ENCODE peak calls at places on chromosomes 16 and 17, in seven cellular contexts. One of them, this sample, is unnamed.
A peak's percentile ranks its signal among the peaks of the same experiment; 100 is the strongest.

GRCh38 chr17:21275047-21275578 is 9.4 kb upstream of the MAP2K3 start:
- DNase-seq in prostate gland: no peak
- DNase-seq in right cardiac atrium: no peak
- DNase-seq in HCT116: no peak
- DNase-seq in breast epithelium: no peak
- DNase-seq in neural progenitor cell: peak; percentile 30
- DNase-seq in transverse colon: no peak
- DNase-seq in this sample: peak; percentile 61

GRCh38 chr16:11629071-11630030 is 38.9 kb upstream of the SNN start:
- DNase-seq in prostate gland: no peak
- DNase-seq in right cardiac atrium: peak; percentile 51
- DNase-seq in HCT116: no peak
- DNase-seq in breast epithelium: no peak
- DNase-seq in neural progenitor cell: no peak
- DNase-seq in transverse colon: no peak
- DNase-seq in this sample: no peak

GRCh38 chr16:4273858-4274291 is 1.1 kb upstream of the TFAP4 start:
- DNase-seq in prostate gland: peak; percentile 33
- DNase-seq in right cardiac atrium: peak; percentile 86
- DNase-seq in HCT116: peak; percentile 51
- DNase-seq in breast epithelium: peak; percentile 64
- DNase-seq in neural progenitor cell: peak; percentile 76
- DNase-seq in transverse colon: peak; percentile 55
- DNase-seq in this sample: no peak

GRCh38 chr17:71173963-71174362 is 946.9 kb upstream of the SOX9 start:
- DNase-seq in prostate gland: no peak
- DNase-seq in right cardiac atrium: no peak
- DNase-seq in HCT116: no peak
- DNase-seq in breast epithelium: no peak
- DNase-seq in neural progenitor cell: no peak
- DNase-seq in transverse colon: no peak
- DNase-seq in this sample: no peak

GRCh38 chr17:4362141-4362540 is 4.3 kb downstream of the UBE2G1 start:
- DNase-seq in prostate gland: no peak
- DNase-seq in right cardiac atrium: no peak
- DNase-seq in HCT116: no peak
- DNase-seq in breast epithelium: no peak
- DNase-seq in neural progenitor cell: no peak
- DNase-seq in transverse colon: no peak
- DNase-seq in this sample: no peak

GRCh38 chr16:88437367-88437964 is 15.6 kb upstream of the ZFPM1 start:
- DNase-seq in prostate gland: no peak
- DNase-seq in right cardiac atrium: peak; percentile 80
- DNase-seq in HCT116: peak; percentile 37
- DNase-seq in breast epithelium: no peak
- DNase-seq in neural progenitor cell: peak; percentile 87
- DNase-seq in transverse colon: peak; percentile 63
- DNase-seq in this sample: no peak

GRCh38 chr16:79752421-79752820 is 151.9 kb upstream of the MAF start:
- DNase-seq in prostate gland: no peak
- DNase-seq in right cardiac atrium: no peak
- DNase-seq in HCT116: no peak
- DNase-seq in breast epithelium: no peak
- DNase-seq in neural progenitor cell: no peak
- DNase-seq in transverse colon: no peak
- DNase-seq in this sample: no peak

GRCh38 chr17:83175551-83176271 is 96.3 kb downstream of the METRNL start:
- DNase-seq in prostate gland: no peak
- DNase-seq in right cardiac atrium: no peak
- DNase-seq in HCT116: no peak
- DNase-seq in breast epithelium: peak; percentile 30
- DNase-seq in neural progenitor cell: no peak
- DNase-seq in transverse colon: no peak
- DNase-seq in this sample: no peak

GRCh38 chr16:82091225-82091624 is 56.2 kb downstream of the HSD17B2 start:
- DNase-seq in prostate gland: no peak
- DNase-seq in right cardiac atrium: no peak
- DNase-seq in HCT116: no peak
- DNase-seq in breast epithelium: no peak
- DNase-seq in neural progenitor cell: no peak
- DNase-seq in transverse colon: no peak
- DNase-seq in this sample: no peak

GRCh38 chr16:25627641-25628040 is 64.1 kb upstream of the HS3ST4 start:
- DNase-seq in prostate gland: no peak
- DNase-seq in right cardiac atrium: no peak
- DNase-seq in HCT116: no peak
- DNase-seq in breast epithelium: no peak
- DNase-seq in neural progenitor cell: no peak
- DNase-seq in transverse colon: no peak
- DNase-seq in this sample: no peak

GRCh38 chr16:77833906-77834599 is 45.7 kb downstream of the VAT1L start:
- DNase-seq in prostate gland: no peak
- DNase-seq in right cardiac atrium: no peak
- DNase-seq in HCT116: no peak
- DNase-seq in breast epithelium: no peak
- DNase-seq in neural progenitor cell: peak; percentile 65
- DNase-seq in transverse colon: no peak
- DNase-seq in this sample: no peak

GRCh38 chr17:55813944-55814343 is 63.1 kb downstream of the PCTP start:
- DNase-seq in prostate gland: no peak
- DNase-seq in right cardiac atrium: no peak
- DNase-seq in HCT116: no peak
- DNase-seq in breast epithelium: no peak
- DNase-seq in neural progenitor cell: no peak
- DNase-seq in transverse colon: no peak
- DNase-seq in this sample: no peak

GRCh38 chr16:79834720-79835119 is 234.2 kb upstream of the MAF start:
- DNase-seq in prostate gland: no peak
- DNase-seq in right cardiac atrium: no peak
- DNase-seq in HCT116: no peak
- DNase-seq in breast epithelium: no peak
- DNase-seq in neural progenitor cell: no peak
- DNase-seq in transverse colon: no peak
- DNase-seq in this sample: no peak

GRCh38 chr16:17414421-17414820 is 56.3 kb downstream of the XYLT1 start:
- DNase-seq in prostate gland: no peak
- DNase-seq in right cardiac atrium: no peak
- DNase-seq in HCT116: no peak
- DNase-seq in breast epithelium: no peak
- DNase-seq in neural progenitor cell: no peak
- DNase-seq in transverse colon: peak; percentile 14
- DNase-seq in this sample: no peak

GRCh38 chr16:30901201-30902069 is 5.0 kb downstream of the CTF1 start:
- DNase-seq in prostate gland: no peak
- DNase-seq in right cardiac atrium: peak; percentile 51
- DNase-seq in HCT116: no peak
- DNase-seq in breast epithelium: no peak
- DNase-seq in neural progenitor cell: no peak
- DNase-seq in transverse colon: no peak
- DNase-seq in this sample: no peak

GRCh38 chr17:59373879-59374495 is 42.5 kb downstream of the YPEL2 start:
- DNase-seq in prostate gland: no peak
- DNase-seq in right cardiac atrium: no peak
- DNase-seq in HCT116: no peak
- DNase-seq in breast epithelium: no peak
- DNase-seq in neural progenitor cell: no peak
- DNase-seq in transverse colon: no peak
- DNase-seq in this sample: peak; percentile 69

GRCh38 chr17:8602679-8603078 is 27.8 kb downstream of the MYH10 start:
- DNase-seq in prostate gland: no peak
- DNase-seq in right cardiac atrium: no peak
- DNase-seq in HCT116: no peak
- DNase-seq in breast epithelium: no peak
- DNase-seq in neural progenitor cell: no peak
- DNase-seq in transverse colon: no peak
- DNase-seq in this sample: no peak

GRCh38 chr16:22250522-22250921 is 44.4 kb downstream of the EEF2K start:
- DNase-seq in prostate gland: no peak
- DNase-seq in right cardiac atrium: peak; percentile 69
- DNase-seq in HCT116: no peak
- DNase-seq in breast epithelium: no peak
- DNase-seq in neural progenitor cell: no peak
- DNase-seq in transverse colon: no peak
- DNase-seq in this sample: no peak

GRCh38 chr17:71530227-71530626 is 590.6 kb upstream of the SOX9 start:
- DNase-seq in prostate gland: peak; percentile 9
- DNase-seq in right cardiac atrium: no peak
- DNase-seq in HCT116: no peak
- DNase-seq in breast epithelium: no peak
- DNase-seq in neural progenitor cell: no peak
- DNase-seq in transverse colon: no peak
- DNase-seq in this sample: no peak

GRCh38 chr17:6070280-6070894 is at the start of gene WSCD1:
- DNase-seq in prostate gland: no peak
- DNase-seq in right cardiac atrium: peak; percentile 68
- DNase-seq in HCT116: no peak
- DNase-seq in breast epithelium: no peak
- DNase-seq in neural progenitor cell: peak; percentile 81
- DNase-seq in transverse colon: peak; percentile 54
- DNase-seq in this sample: no peak
- H3K27ac ChIP-seq in prostate gland: no peak within 1 kb of the TSS
- H3K27ac ChIP-seq in right cardiac atrium: no peak within 1 kb of the TSS
- H3K27ac ChIP-seq in HCT116: no peak within 1 kb of the TSS
- H3K27ac ChIP-seq in breast epithelium: no peak within 1 kb of the TSS
- H3K27ac ChIP-seq in neural progenitor cell: no peak within 1 kb of the TSS
- H3K27ac ChIP-seq in transverse colon: peak within 1 kb of the TSS; percentile 36
- H3K27ac ChIP-seq in this sample: peak within 1 kb of the TSS; percentile 46

DNA sequence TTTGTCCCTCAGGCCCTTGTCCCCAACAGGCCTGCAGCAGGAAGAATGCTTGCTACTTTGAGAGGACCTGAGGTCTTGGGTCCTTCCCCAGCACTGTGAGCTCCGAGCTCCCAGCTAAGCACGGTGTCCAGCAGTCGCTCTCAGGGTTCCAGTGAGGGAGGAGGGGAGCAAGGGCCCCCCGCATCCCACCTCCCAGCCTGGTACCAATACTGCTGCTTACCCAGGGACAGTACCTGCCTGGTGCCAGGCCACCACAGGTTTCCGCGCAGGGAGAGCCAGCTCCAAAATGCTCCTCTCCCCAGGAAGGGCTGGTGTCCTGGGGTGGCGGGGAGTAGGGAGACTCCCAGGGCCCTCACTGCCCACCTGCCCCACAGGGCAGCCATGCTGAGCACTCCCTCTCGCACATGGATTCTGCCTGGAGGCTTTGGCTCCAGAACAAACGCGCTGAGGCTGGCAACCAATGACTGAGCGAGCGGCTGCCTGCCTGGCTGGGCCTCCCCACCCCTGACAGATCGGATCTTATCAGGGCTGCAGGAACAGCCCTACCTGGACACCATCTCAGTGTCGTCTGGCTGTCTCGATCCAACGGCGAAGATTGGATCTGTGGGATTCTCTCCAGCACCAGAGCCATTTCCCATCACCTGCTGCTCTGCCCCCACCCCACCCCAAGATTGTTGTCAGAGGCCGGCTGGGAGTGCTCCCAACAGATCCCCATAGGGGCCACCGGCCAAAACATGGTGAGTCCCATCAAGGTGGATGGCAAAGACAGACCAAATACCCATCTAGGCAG is 2.4 kb downstream of the DOK4 start:
- DNase-seq in prostate gland: peak; percentile 43
- DNase-seq in right cardiac atrium: no peak
- DNase-seq in HCT116: no peak
- DNase-seq in breast epithelium: peak; percentile 58
- DNase-seq in neural progenitor cell: no peak
- DNase-seq in transverse colon: no peak
- DNase-seq in this sample: no peak
- H3K27ac ChIP-seq in prostate gland: no peak overlapping the region
- H3K27ac ChIP-seq in right cardiac atrium: no peak overlapping the region
- H3K27ac ChIP-seq in HCT116: no peak overlapping the region
- H3K27ac ChIP-seq in breast epithelium: peak overlapping the region; percentile 60
- H3K27ac ChIP-seq in neural progenitor cell: no peak overlapping the region
- H3K27ac ChIP-seq in transverse colon: no peak overlapping the region
- H3K27ac ChIP-seq in this sample: no peak overlapping the region

DNA sequence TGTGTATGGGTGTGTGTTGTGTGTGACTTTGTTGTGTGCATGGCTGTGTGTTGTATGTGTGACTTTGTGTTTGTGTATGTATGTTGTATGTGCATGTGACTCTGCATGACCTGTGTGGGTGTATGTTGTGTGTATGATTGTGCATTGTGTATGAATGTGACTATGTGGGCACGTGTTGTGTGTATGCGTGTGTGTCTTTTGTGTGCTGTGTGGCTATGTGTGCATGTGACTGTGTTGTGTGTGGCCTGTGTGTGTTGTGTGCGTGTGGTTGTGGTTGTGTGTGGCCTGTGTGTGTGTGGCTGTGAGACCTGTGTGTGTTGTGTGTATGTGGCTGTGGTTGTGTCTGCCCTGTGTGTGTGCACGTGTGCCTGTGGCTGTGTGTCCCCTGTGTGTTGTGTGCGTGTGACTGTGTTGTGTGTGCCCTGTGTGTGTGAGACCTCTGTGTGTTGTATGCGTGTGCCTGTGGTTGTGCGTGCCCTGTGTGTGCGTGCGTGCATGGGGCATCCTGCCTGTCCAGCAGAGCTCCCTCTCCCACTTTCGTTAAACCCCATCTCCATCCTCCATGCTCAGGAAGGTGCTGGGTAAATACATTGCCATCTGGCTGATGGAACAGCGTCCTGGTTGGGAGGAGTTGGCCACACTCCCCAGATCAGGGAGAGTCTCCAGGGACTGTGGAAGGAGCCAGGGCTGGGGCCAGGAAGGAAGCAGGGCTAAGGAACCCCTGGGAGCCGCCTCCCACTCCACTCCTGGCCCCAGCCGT is 90.1 kb upstream of the GSE1 start:
- DNase-seq in prostate gland: peak; percentile 37
- DNase-seq in right cardiac atrium: peak; percentile 76
- DNase-seq in HCT116: no peak
- DNase-seq in breast epithelium: no peak
- DNase-seq in neural progenitor cell: no peak
- DNase-seq in transverse colon: peak; percentile 46
- DNase-seq in this sample: no peak
- H3K27ac ChIP-seq in prostate gland: no peak overlapping the region
- H3K27ac ChIP-seq in right cardiac atrium: no peak overlapping the region
- H3K27ac ChIP-seq in HCT116: peak overlapping the region; percentile 15
- H3K27ac ChIP-seq in breast epithelium: peak overlapping the region; percentile 87
- H3K27ac ChIP-seq in neural progenitor cell: no peak overlapping the region
- H3K27ac ChIP-seq in transverse colon: peak overlapping the region; percentile 62
- H3K27ac ChIP-seq in this sample: peak overlapping the region; percentile 10

DNA sequence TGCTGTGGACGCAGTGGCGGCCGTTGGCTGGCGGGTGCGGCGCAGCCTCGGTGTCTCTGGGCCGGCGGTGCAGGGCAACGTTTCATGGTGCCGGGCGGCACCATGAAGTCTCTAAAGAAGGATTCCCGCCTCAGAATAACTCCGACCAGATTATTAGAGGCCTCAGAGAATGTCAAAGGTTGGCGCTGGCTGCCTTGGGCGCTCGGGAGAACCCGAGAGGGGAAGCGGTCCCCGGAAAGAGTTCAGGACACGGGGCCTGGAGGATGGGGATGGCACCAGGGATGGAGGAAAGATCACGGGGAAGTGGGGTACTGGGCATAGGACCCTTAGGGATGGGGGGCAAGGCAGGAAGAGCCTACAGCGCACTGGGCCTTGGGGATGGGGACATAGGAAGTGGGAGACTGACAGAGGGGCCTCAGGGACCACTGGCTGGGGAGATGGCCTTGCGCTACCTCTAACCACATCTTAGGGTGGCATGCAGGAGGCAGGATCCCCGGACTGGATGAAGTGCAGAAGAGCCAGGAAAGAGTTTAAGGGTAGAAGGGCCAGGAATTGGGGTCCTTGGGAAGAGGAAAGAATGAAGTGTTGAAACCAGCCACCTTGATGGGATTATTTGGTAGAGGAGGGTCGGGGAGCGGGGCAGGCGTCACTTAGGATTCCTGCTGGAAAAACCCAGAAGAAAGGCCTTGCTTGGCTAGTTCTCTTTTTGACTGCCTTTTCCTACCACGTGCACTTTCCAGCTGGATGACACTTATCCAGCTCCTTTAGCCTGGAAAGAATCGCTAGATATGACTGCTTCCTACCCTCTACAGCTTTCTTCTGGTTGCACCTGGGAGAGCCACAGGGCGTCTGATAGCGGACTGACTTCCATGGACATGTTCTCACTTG is 578 bp downstream of the MYCBPAP start:
- DNase-seq in prostate gland: no peak
- DNase-seq in right cardiac atrium: no peak
- DNase-seq in HCT116: no peak
- DNase-seq in breast epithelium: no peak
- DNase-seq in neural progenitor cell: no peak
- DNase-seq in transverse colon: no peak
- DNase-seq in this sample: no peak
- H3K27ac ChIP-seq in prostate gland: peak overlapping the region; percentile 77
- H3K27ac ChIP-seq in right cardiac atrium: peak overlapping the region; percentile 1
- H3K27ac ChIP-seq in HCT116: no peak overlapping the region
- H3K27ac ChIP-seq in breast epithelium: peak overlapping the region; percentile 93
- H3K27ac ChIP-seq in neural progenitor cell: peak overlapping the region; percentile 24
- H3K27ac ChIP-seq in transverse colon: peak overlapping the region; percentile 75
- H3K27ac ChIP-seq in this sample: peak overlapping the region; percentile 56